ENCODE peak calls at places on chromosomes 5 and 9, in four cellular contexts. Q is HepG2, Y is GM12878, K is K562. D is an unnamed sample.

GRCh38 chr5:172479034-172479783 is 24.9 kb upstream of the SH3PXD2B start:
- DNase-seq in Y (peak), K (peak), Q (peak), D (peak)

GRCh38 chr5:57785946-57786345 is 303.3 kb upstream of the ACTBL2 start:
- DNase-seq in K (no peak), Y (no peak), Q (no peak), D (no peak)

GRCh38 chr5:4580772-4581171 is 559.4 kb upstream of the ADAMTS16 start:
- DNase-seq in Y (no peak), K (no peak), Q (no peak), D (no peak)

GRCh38 chr9:14314929-14315753 is 1.2 kb upstream of the NFIB start:
- DNase-seq in Y (no peak), K (peak), Q (peak), D (peak)

GRCh38 chr9:27125030-27125429 is 16.0 kb downstream of the TEK start:
- DNase-seq in Y (no peak), K (no peak), Q (no peak), D (no peak)

GRCh38 chr9:133955821-133956411 is 36.2 kb downstream of the VAV2 start:
- DNase-seq in Y (no peak), K (no peak), Q (no peak), D (no peak)

GRCh38 chr5:157729858-157730257 is 1.4 kb upstream of the THG1L start:
- DNase-seq in Y (peak), Q (no peak), K (no peak), D (no peak)

GRCh38 chr5:177447611-177448243 is 1.1 kb downstream of the PRR7 start:
- DNase-seq in K (no peak), Q (peak), Y (no peak), D (no peak)

GRCh38 chr5:473344-474192 is 30.6 kb downstream of the EXOC3 start:
- DNase-seq in Y (no peak), Q (peak), K (peak), D (peak)

GRCh38 chr9:136198605-136199083 is 6.3 kb downstream of the LHX3 start:
- DNase-seq in K (no peak), Y (no peak), Q (no peak), D (no peak)

GRCh38 chr9:84375954-84376353 is 35.4 kb upstream of the SLC28A3 start:
- DNase-seq in Q (no peak), Y (no peak), K (no peak), D (no peak)

GRCh38 chr9:84374516-84374915 is 34.0 kb upstream of the SLC28A3 start:
- DNase-seq in Q (no peak), K (no peak), Y (no peak), D (no peak)

GRCh38 chr9:84373975-84374374 is 33.4 kb upstream of the SLC28A3 start:
- DNase-seq in Y (no peak), Q (no peak), K (no peak), D (no peak)

GRCh38 chr9:84368593-84368992 is 28.0 kb upstream of the SLC28A3 start:
- DNase-seq in Q (no peak), K (no peak), Y (no peak), D (no peak)

GRCh38 chr9:84371737-84372136 is 31.2 kb upstream of the SLC28A3 start:
- DNase-seq in Y (no peak), K (no peak), Q (peak), D (no peak)
- TF ChIP-seq FOXM1 in Y (no peak), K (no peak), Q (no peak), D (no peak)

DNA sequence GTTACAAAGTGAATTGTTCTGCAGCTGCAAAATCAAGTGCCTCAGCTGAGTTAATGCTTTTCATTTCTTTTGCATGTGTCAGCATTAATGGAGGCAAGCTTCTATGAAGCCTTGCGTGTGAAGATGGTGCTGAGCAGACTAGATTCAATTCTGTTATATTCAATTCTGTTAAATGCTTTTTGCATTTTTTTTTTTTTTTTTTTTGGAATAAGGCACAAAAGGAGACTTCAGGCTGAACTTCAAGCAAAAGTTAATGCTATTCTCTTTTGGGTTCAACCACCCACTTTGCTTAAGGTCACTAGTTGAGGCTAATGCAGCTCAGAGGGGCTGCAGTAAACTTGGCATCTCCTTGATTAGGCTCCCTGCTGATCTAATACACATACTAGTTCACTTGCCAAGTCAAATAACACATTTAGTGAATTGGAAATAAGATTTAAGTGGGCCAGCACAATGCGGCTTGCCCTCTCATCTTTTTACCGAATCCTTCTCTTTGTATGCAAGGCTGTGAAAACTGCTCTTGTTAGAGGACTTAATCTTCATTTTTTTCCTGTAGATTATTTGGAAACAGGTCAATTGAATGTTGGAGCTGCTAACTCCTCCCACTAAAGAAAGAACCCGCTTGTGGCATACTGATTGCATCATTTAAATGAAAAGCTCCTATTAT is 1020.2 kb downstream of the NR2F1-AS1 start:
- DNase-seq in Y (no peak), K (no peak), Q (no peak), D (no peak)
- TF ChIP-seq BHLHE40 in Y (no peak), K (no peak), Q (no peak), D (no peak)

GRCh38 chr9:99922711-99923030 is 16.2 kb downstream of the STX17 start:
- DNase-seq in Y (no peak), Q (no peak), K (no peak), D (no peak)
- TF ChIP-seq FOXM1 in Y (no peak), Q (no peak), K (no peak), D (no peak)

GRCh38 chr9:97759611-97760288 is 62.6 kb upstream of the XPA start:
- DNase-seq in Q (peak), K (no peak), Y (no peak), D (no peak)
- TF ChIP-seq BHLHE40 in Q (no peak), K (no peak), Y (no peak), D (no peak)

DNA sequence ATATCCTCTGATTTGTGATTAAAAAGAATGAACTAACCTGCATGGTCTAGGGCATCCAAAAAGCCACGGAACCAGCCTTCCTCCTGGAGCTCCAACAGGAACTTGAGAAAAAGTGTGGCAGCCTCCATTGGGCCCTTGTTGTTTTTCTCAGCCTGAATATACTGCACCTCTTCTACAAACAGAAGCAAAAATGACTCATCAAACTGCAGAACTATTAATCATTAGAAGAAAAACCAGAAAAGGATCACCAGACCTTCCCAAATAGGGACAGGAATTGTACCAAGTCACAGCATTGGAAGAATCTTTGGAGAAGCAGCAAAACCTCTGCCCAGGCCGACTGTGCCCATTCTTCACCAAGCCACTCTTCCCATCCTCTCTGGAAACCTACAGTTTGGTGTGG is 25.2 kb downstream of the RIGI start:
- DNase-seq in Y (no peak), K (no peak), Q (peak), D (no peak)
- TF ChIP-seq FOXM1 in Y (no peak), K (no peak), Q (no peak), D (no peak)

DNA sequence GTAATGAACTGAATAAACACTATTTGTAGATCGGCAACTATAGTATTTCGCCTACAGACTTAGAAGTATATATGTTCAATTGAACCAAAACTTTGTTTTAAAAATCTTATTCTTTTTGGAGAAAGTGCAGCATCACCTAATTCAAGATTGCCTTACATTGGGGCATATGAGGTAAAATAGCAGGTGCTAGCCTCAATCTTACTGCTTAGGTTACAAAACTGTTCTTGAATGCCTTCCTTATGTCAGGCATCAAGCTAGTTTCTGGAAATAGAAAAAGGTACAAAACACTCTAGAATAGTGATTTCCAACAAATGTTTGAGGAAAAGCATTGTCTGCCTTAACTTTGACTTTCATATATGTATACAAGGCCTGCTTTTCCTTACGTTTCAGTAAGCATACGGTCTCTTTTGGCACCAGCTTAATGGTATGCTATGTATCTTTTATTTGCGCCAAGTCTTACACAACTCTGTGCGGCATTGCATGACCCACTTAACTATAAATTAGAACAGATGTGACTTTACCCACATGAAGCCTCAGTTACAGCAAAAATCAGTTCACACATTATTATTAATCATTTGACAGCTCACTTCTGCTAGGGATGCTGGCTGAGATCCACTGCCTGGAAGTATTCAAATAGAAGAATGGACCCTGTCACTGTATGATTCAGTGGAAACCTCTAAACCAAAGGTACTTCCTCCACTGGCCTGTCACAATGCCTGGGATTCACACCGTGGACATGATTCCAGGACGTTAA is 174.1 kb downstream of the PRELID2 start:
- DNase-seq in Y (no peak), K (no peak), Q (no peak), D (no peak)
- TF ChIP-seq BHLHE40 in Y (no peak), K (no peak), Q (no peak), D (no peak)

GRCh38 chr9:86893811-86894490 is 53.4 kb downstream of the GAS1 start:
- DNase-seq in K (no peak), Y (no peak), Q (no peak), D (no peak)
- TF ChIP-seq FOXM1 in K (no peak), Y (no peak), Q (no peak), D (no peak)